ENCODE peak calls at places on chromosomes 4 and X, in eight cellular contexts. M is epithelial cell of esophagus; I is Karpas-422; T is GM12865; W is GM03348; Q is effector memory CD4-positive, alpha-beta T cell; E is NCI-H1092; Z is T-helper 2 cell. A is an unnamed sample.
A peak's percentile ranks its signal among the peaks of the same experiment; 100 is the strongest.

GRCh38 chr4:91734682-91735081 is 569.1 kb upstream of the GRID2 start:
- DNase-seq in M (peak; percentile 41), I (no peak), T (no peak), W (no peak), Q (no peak), E (no peak), Z (no peak), A (no peak)

GRCh38 chr4:8306511-8307021 is 37.0 kb downstream of the HTRA3 start:
- DNase-seq in M (no peak), I (no peak), T (no peak), W (peak; percentile 39), Q (no peak), E (no peak), Z (no peak), A (no peak)

GRCh38 chr4:612749-613125 is 12.6 kb upstream of the PDE6B start:
- DNase-seq in M (no peak), I (no peak), T (no peak), W (no peak), Q (no peak), E (no peak), Z (no peak), A (no peak)

GRCh38 chr4:1809754-1810502 is 16.8 kb downstream of the FGFR3 start:
- DNase-seq in M (peak; percentile 73), I (peak; percentile 92), T (peak; percentile 73), W (peak; percentile 91), Q (peak; percentile 25), E (peak; percentile 28), Z (peak; percentile 54), A (no peak)

GRCh38 chr4:15766821-15767220 is 11.3 kb upstream of the CD38 start:
- DNase-seq in M (no peak), I (no peak), T (no peak), W (no peak), Q (no peak), E (no peak), Z (no peak), A (no peak)

GRCh38 chrX:102155806-102156179 is at the start of gene BEX5:
- DNase-seq in M (peak; percentile 54), I (peak; percentile 90), T (peak; percentile 42), W (peak; percentile 11), Q (peak; percentile 50), E (peak; percentile 80), Z (peak; percentile 11), A (peak; percentile 25)

GRCh38 chr4:56723201-56723605 is 42.1 kb upstream of the HOPX start:
- DNase-seq in M (peak; percentile 66), I (no peak), T (peak; percentile 16), W (no peak), Q (no peak), E (no peak), Z (peak; percentile 10), A (no peak)

GRCh38 chr4:148510211-148510610 is 68.0 kb upstream of the NR3C2 start:
- DNase-seq in M (peak; percentile 27), I (no peak), T (no peak), W (no peak), Q (no peak), E (no peak), Z (no peak), A (no peak)

GRCh38 chr4:3434891-3435683 is 6.7 kb upstream of the HGFAC start:
- DNase-seq in M (no peak), I (no peak), T (no peak), W (no peak), Q (no peak), E (no peak), Z (no peak), A (no peak)

GRCh38 chr4:80322716-80323115 is 12.8 kb upstream of the CFAP299 start:
- DNase-seq in M (peak; percentile 79), I (no peak), T (peak; percentile 5), W (peak; percentile 58), Q (no peak), E (no peak), Z (no peak), A (no peak)

GRCh38 chrX:154829102-154829501 is 5.4 kb downstream of the SMIM9 start:
- DNase-seq in M (no peak), I (no peak), T (no peak), W (no peak), Q (no peak), E (no peak), Z (no peak), A (no peak)

A was measured in NCI-H2227 treated with DMSO at 0.1 percent for 48 hours.